ENCODE peak calls at places on chromosomes 5 and 9, in seven cellular contexts. A, Q, N, K, H, E and B are unnamed samples.

GRCh38 chr5:30040483-30041116 is 1152.9 kb upstream of the CDH6 start:
- DNase-seq in E (peak; percentile 3), K (peak; percentile 27), N (peak; percentile 20), Q (peak; percentile 65), A (peak; percentile 59), H (no peak), B (no peak)

GRCh38 chr9:134050726-134051125 is 17.1 kb downstream of the BRD3 start:
- DNase-seq in N (no peak), K (no peak), H (no peak), A (no peak), Q (no peak), E (no peak), B (no peak)

GRCh38 chr5:173941758-173942401 is 47.1 kb upstream of the C5orf47 start:
- DNase-seq in Q (no peak), N (no peak), H (no peak), E (no peak), A (no peak), K (peak; percentile 33), B (no peak)

GRCh38 chr5:142508630-142509425 is 177.1 kb downstream of the FGF1 start:
- DNase-seq in H (no peak), K (no peak), A (no peak), N (no peak), E (no peak), Q (no peak), B (no peak)

GRCh38 chr5:58346001-58346400 is 113.9 kb downstream of the PLK2 start:
- DNase-seq in N (no peak), K (no peak), E (no peak), Q (no peak), H (no peak), A (no peak), B (no peak)

GRCh38 chr5:78907255-78907886 is 77.7 kb downstream of the ARSB start:
- DNase-seq in A (peak; percentile 16), K (no peak), H (no peak), N (peak; percentile 81), E (peak; percentile 22), Q (no peak), B (no peak)

GRCh38 chr9:121987312-121987711 is 105.8 kb downstream of the TTLL11 start:
- DNase-seq in A (no peak), N (no peak), Q (no peak), H (no peak), K (no peak), E (no peak), B (no peak)

GRCh38 chr5:139177809-139178581 is 20.2 kb downstream of the SIL1 start:
- DNase-seq in N (no peak), Q (no peak), E (no peak), A (peak; percentile 60), K (no peak), H (no peak), B (peak; percentile 92)

GRCh38 chr5:149834246-149834855 is 104.2 kb downstream of the PPARGC1B start:
- DNase-seq in A (peak; percentile 85), N (peak; percentile 77), E (no peak), K (peak; percentile 25), H (peak; percentile 15), Q (peak; percentile 69), B (no peak)

GRCh38 chr9:135144581-135145108 is 57.2 kb downstream of the OLFM1 start:
- DNase-seq in N (no peak), E (no peak), H (no peak), A (no peak), Q (no peak), K (no peak), B (no peak)

GRCh38 chr5:58922392-58923171 is 339.7 kb downstream of the RAB3C start:
- DNase-seq in Q (no peak), E (peak; percentile 20), A (no peak), N (peak; percentile 40), H (no peak), K (no peak), B (peak; percentile 84)

GRCh38 chr9:131641618-131642495 is 96.5 kb downstream of the PRRT1B start:
- DNase-seq in N (no peak), A (no peak), Q (no peak), K (no peak), H (no peak), E (no peak), B (no peak)

GRCh38 chr9:69485466-69485865 is 160.5 kb downstream of the ENTREP1 start:
- DNase-seq in A (no peak), Q (no peak), E (no peak), H (no peak), K (no peak), N (no peak), B (no peak)

GRCh38 chr9:7273575-7273974 is 515.8 kb downstream of the KDM4C start:
- DNase-seq in N (peak; percentile 22), E (peak; percentile 3), K (no peak), A (no peak), Q (no peak), H (no peak), B (no peak)

GRCh38 chr9:18982246-18982589 is 50.8 kb downstream of the SAXO1 start:
- DNase-seq in N (no peak), H (no peak), A (no peak), K (no peak), E (no peak), Q (no peak), B (peak; percentile 53)

GRCh38 chr5:168269950-168270349 is 21.5 kb upstream of the WWC1 start:
- DNase-seq in N (no peak), Q (no peak), A (peak; percentile 49), H (no peak), K (no peak), E (no peak), B (no peak)

GRCh38 chr9:109192732-109193361 is 25.8 kb upstream of the FRRS1L start:
- DNase-seq in K (peak; percentile 31), H (no peak), N (no peak), E (no peak), A (peak; percentile 32), Q (no peak), B (no peak)

GRCh38 chr5:124263680-124264491 is 482.6 kb downstream of the ZNF608 start:
- DNase-seq in N (no peak), H (no peak), Q (no peak), E (no peak), K (peak; percentile 31), A (no peak), B (no peak)

GRCh38 chr5:154076240-154076922 is 37.6 kb downstream of the MFAP3 start:
- DNase-seq in E (no peak), Q (no peak), K (no peak), N (no peak), A (no peak), H (no peak), B (no peak)

GRCh38 chr9:19050637-19051591 is 1.7 kb downstream of the RRAGA start:
- DNase-seq in E (no peak), K (no peak), Q (no peak), A (no peak), N (no peak), H (no peak), B (no peak)

GRCh38 chr5:8844847-8845246 is 701.0 kb downstream of the SEMA5A start:
- DNase-seq in N (no peak), E (no peak), A (no peak), K (no peak), Q (no peak), H (no peak), B (no peak)

GRCh38 chr5:52449506-52449905 is 338.2 kb upstream of the ITGA1 start:
- DNase-seq in E (no peak), Q (no peak), N (no peak), H (no peak), K (no peak), A (no peak), B (no peak)

GRCh38 chr5:172790496-172790889 is 19.5 kb upstream of the DUSP1 start:
- DNase-seq in N (no peak), Q (no peak), E (no peak), K (no peak), H (no peak), A (no peak), B (no peak)

GRCh38 chr9:3912817-3913216 is 387.0 kb upstream of the RFX3 start:
- DNase-seq in K (no peak), H (no peak), Q (no peak), E (no peak), N (no peak), A (no peak), B (no peak)